ENCODE peak calls at places on chromosomes 2 and 18, in six cellular contexts. One of them, this sample, is unnamed.

GRCh38 chr2:72927619-72928537 is 10.6 kb downstream of the EMX1 start:
- DNase-seq in mesendoderm: no peak
- DNase-seq in H1: no peak
- DNase-seq in IMR-90: no peak
- DNase-seq in H9: peak
- DNase-seq in mesenchymal stem cell: no peak
- DNase-seq in this sample: no peak

GRCh38 chr2:157497603-157498314 is 53.9 kb upstream of the CYTIP start:
- DNase-seq in mesendoderm: peak
- DNase-seq in H1: no peak
- DNase-seq in IMR-90: peak
- DNase-seq in H9: no peak
- DNase-seq in mesenchymal stem cell: peak
- DNase-seq in this sample: peak

GRCh38 chr2:16773080-16773713 is 107.6 kb upstream of the CYRIA start:
- DNase-seq in mesendoderm: peak
- DNase-seq in H1: peak
- DNase-seq in IMR-90: peak
- DNase-seq in H9: peak
- DNase-seq in mesenchymal stem cell: peak
- DNase-seq in this sample: peak

GRCh38 chr18:60019463-60019840 is 119.7 kb downstream of the PMAIP1 start:
- DNase-seq in mesendoderm: peak
- DNase-seq in H1: no peak
- DNase-seq in IMR-90: peak
- DNase-seq in H9: no peak
- DNase-seq in mesenchymal stem cell: peak
- DNase-seq in this sample: no peak

GRCh38 chr2:118846667-118847446 is 591 bp downstream of the EN1 start:
- DNase-seq in mesendoderm: peak
- DNase-seq in H1: peak
- DNase-seq in IMR-90: no peak
- DNase-seq in H9: peak
- DNase-seq in mesenchymal stem cell: no peak
- DNase-seq in this sample: peak

GRCh38 chr2:37389395-37389794 is 45.0 kb downstream of the QPCT start:
- DNase-seq in mesendoderm: no peak
- DNase-seq in H1: peak
- DNase-seq in IMR-90: no peak
- DNase-seq in H9: no peak
- DNase-seq in mesenchymal stem cell: no peak
- DNase-seq in this sample: no peak

GRCh38 chr2:227206406-227206805 is 42.0 kb downstream of the COL4A3 start:
- DNase-seq in mesendoderm: peak
- DNase-seq in H1: no peak
- DNase-seq in IMR-90: no peak
- DNase-seq in H9: no peak
- DNase-seq in mesenchymal stem cell: no peak
- DNase-seq in this sample: no peak

GRCh38 chr2:157261199-157261782 is 3.8 kb downstream of the GALNT5 start:
- DNase-seq in mesendoderm: peak
- DNase-seq in H1: no peak
- DNase-seq in IMR-90: peak
- DNase-seq in H9: no peak
- DNase-seq in mesenchymal stem cell: peak
- DNase-seq in this sample: no peak

GRCh38 chr2:77649856-77650255 is 127.7 kb upstream of the LRRTM4 start:
- DNase-seq in mesendoderm: peak
- DNase-seq in H1: no peak
- DNase-seq in IMR-90: no peak
- DNase-seq in H9: no peak
- DNase-seq in mesenchymal stem cell: no peak
- DNase-seq in this sample: no peak

GRCh38 chr2:238060096-238060541 is 682 bp upstream of the SCLY start:
- DNase-seq in mesendoderm: peak
- DNase-seq in H1: no peak
- DNase-seq in IMR-90: peak
- DNase-seq in H9: no peak
- DNase-seq in mesenchymal stem cell: no peak
- DNase-seq in this sample: no peak

GRCh38 chr2:16662440-16662839 is 3.2 kb downstream of the CYRIA start:
- DNase-seq in mesendoderm: no peak
- DNase-seq in H1: no peak
- DNase-seq in IMR-90: peak
- DNase-seq in H9: no peak
- DNase-seq in mesenchymal stem cell: peak
- DNase-seq in this sample: no peak

GRCh38 chr2:235937092-235937491 is 231.1 kb downstream of the GBX2 start:
- DNase-seq in mesendoderm: no peak
- DNase-seq in H1: no peak
- DNase-seq in IMR-90: no peak
- DNase-seq in H9: peak
- DNase-seq in mesenchymal stem cell: no peak
- DNase-seq in this sample: no peak

GRCh38 chr2:17303054-17303453 is 215.2 kb downstream of the RAD51AP2 start:
- DNase-seq in mesendoderm: no peak
- DNase-seq in H1: no peak
- DNase-seq in IMR-90: peak
- DNase-seq in H9: no peak
- DNase-seq in mesenchymal stem cell: peak
- DNase-seq in this sample: no peak

GRCh38 chr2:88755836-88756235 is 64.4 kb downstream of the RPIA start:
- DNase-seq in mesendoderm: no peak
- DNase-seq in H1: no peak
- DNase-seq in IMR-90: no peak
- DNase-seq in H9: no peak
- DNase-seq in mesenchymal stem cell: no peak
- DNase-seq in this sample: no peak

GRCh38 chr2:144607899-144608477 is 88.1 kb upstream of the ZEB2 start:
- DNase-seq in mesendoderm: no peak
- DNase-seq in H1: no peak
- DNase-seq in IMR-90: peak
- DNase-seq in H9: no peak
- DNase-seq in mesenchymal stem cell: no peak
- DNase-seq in this sample: no peak

GRCh38 chr2:119753041-119753929 is 6.4 kb upstream of the PTPN4 start:
- DNase-seq in mesendoderm: peak
- DNase-seq in H1: peak
- DNase-seq in IMR-90: peak
- DNase-seq in H9: no peak
- DNase-seq in mesenchymal stem cell: peak
- DNase-seq in this sample: no peak

GRCh38 chr18:79300382-79300781 is 95.3 kb upstream of the NFATC1 start:
- DNase-seq in mesendoderm: no peak
- DNase-seq in H1: no peak
- DNase-seq in IMR-90: no peak
- DNase-seq in H9: no peak
- DNase-seq in mesenchymal stem cell: no peak
- DNase-seq in this sample: no peak

GRCh38 chr2:168500516-168500915 is 44.4 kb downstream of the CERS6 start:
- DNase-seq in mesendoderm: peak
- DNase-seq in H1: no peak
- DNase-seq in IMR-90: no peak
- DNase-seq in H9: no peak
- DNase-seq in mesenchymal stem cell: no peak
- DNase-seq in this sample: no peak

GRCh38 chr2:30447149-30448045 is at the start of gene LCLAT1:
- DNase-seq in mesendoderm: peak
- DNase-seq in H1: peak
- DNase-seq in IMR-90: peak
- DNase-seq in H9: peak
- DNase-seq in mesenchymal stem cell: peak
- DNase-seq in this sample: peak

GRCh38 chr2:102768892-102769291 is 7.1 kb downstream of the TMEM182 start:
- DNase-seq in mesendoderm: no peak
- DNase-seq in H1: no peak
- DNase-seq in IMR-90: no peak
- DNase-seq in H9: no peak
- DNase-seq in mesenchymal stem cell: no peak
- DNase-seq in this sample: no peak

GRCh38 chr2:104120144-104120543 is 733.8 kb upstream of the POU3F3 start:
- DNase-seq in mesendoderm: no peak
- DNase-seq in H1: no peak
- DNase-seq in IMR-90: no peak
- DNase-seq in H9: no peak
- DNase-seq in mesenchymal stem cell: no peak
- DNase-seq in this sample: no peak

GRCh38 chr2:200021449-200022114 is 66.2 kb downstream of the MAIP1 start:
- DNase-seq in mesendoderm: no peak
- DNase-seq in H1: no peak
- DNase-seq in IMR-90: no peak
- DNase-seq in H9: no peak
- DNase-seq in mesenchymal stem cell: no peak
- DNase-seq in this sample: no peak

GRCh38 chr2:65424391-65424790 is 8.0 kb downstream of the SPRED2 start:
- DNase-seq in mesendoderm: no peak
- DNase-seq in H1: no peak
- DNase-seq in IMR-90: no peak
- DNase-seq in H9: no peak
- DNase-seq in mesenchymal stem cell: no peak
- DNase-seq in this sample: no peak

GRCh38 chr2:10062931-10063365 is 17.3 kb downstream of the CYS1 start:
- DNase-seq in mesendoderm: no peak
- DNase-seq in H1: no peak
- DNase-seq in IMR-90: no peak
- DNase-seq in H9: no peak
- DNase-seq in mesenchymal stem cell: no peak
- DNase-seq in this sample: no peak

GRCh38 chr2:64737547-64737946 is 83.8 kb upstream of the SERTAD2 start:
- DNase-seq in mesendoderm: no peak
- DNase-seq in H1: no peak
- DNase-seq in IMR-90: peak
- DNase-seq in H9: no peak
- DNase-seq in mesenchymal stem cell: peak
- DNase-seq in this sample: no peak

GRCh38 chr2:151775057-151775740 is 40.9 kb upstream of the NEB start:
- DNase-seq in mesendoderm: no peak
- DNase-seq in H1: no peak
- DNase-seq in IMR-90: peak
- DNase-seq in H9: no peak
- DNase-seq in mesenchymal stem cell: peak
- DNase-seq in this sample: no peak

GRCh38 chr18:78934003-78934402 is 45.6 kb upstream of the SALL3 start:
- DNase-seq in mesendoderm: no peak
- DNase-seq in H1: no peak
- DNase-seq in IMR-90: no peak
- DNase-seq in H9: no peak
- DNase-seq in mesenchymal stem cell: no peak
- DNase-seq in this sample: no peak

GRCh38 chr18:63969965-63970802 is at the start of gene SERPINB8:
- DNase-seq in mesendoderm: peak
- DNase-seq in H1: peak
- DNase-seq in IMR-90: peak
- DNase-seq in H9: peak
- DNase-seq in mesenchymal stem cell: peak
- DNase-seq in this sample: peak
- H3K4ac ChIP-seq in mesendoderm: peak
- H3K4ac ChIP-seq in H1: no peak
- H3K4ac ChIP-seq in IMR-90: peak
- H3K4ac ChIP-seq in H9: no peak
- H3K4ac ChIP-seq in mesenchymal stem cell: peak
- H3K4ac ChIP-seq in this sample: peak

DNA sequence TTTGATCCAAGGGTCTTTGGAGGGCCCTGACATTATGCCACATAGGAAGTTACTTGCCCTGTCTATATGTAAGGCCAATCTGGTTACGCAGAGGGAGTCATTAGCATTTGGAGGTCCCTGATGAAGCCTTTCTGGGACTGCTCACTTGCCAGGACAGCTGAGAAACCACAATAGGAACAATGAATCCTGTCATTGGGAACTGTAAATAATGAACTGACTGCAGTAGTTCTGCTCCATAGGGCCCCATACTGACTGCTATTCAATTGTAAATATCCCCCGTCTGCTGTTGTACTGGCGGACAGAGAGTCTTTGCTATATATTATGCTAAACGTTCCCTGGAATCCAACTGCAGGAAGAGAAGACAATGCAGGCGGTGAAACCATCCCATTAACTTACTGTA is 149.4 kb upstream of the DCC start:
- DNase-seq in mesendoderm: no peak
- DNase-seq in H1: no peak
- DNase-seq in IMR-90: no peak
- DNase-seq in H9: no peak
- DNase-seq in mesenchymal stem cell: no peak
- DNase-seq in this sample: no peak
- H2BK15ac ChIP-seq in mesendoderm: no peak
- H2BK15ac ChIP-seq in H1: no peak
- H2BK15ac ChIP-seq in IMR-90: no peak
- H2BK15ac ChIP-seq in H9: no peak
- H2BK15ac ChIP-seq in mesenchymal stem cell: no peak
- H2BK15ac ChIP-seq in this sample: no peak

DNA sequence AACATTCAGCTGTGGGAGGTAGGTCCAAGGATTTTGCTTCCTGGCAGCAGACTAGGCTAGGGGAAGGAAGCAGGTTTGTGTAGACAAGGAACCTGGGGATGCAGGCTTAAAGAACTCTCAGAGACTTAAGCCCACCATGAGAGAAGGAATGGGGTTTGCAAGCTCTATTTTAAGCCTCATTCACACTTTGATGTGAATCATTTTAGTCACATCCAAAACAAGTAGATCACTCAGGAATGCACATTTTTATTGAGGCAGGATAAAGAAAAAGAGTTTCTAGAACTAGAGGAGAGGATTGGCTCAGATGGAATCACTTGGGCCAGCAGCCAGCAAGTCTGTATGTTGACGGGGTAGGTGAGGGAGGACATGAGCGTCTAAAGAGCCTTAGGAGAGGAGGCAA is 3.3 kb upstream of the NAPG start:
- DNase-seq in mesendoderm: no peak
- DNase-seq in H1: no peak
- DNase-seq in IMR-90: no peak
- DNase-seq in H9: no peak
- DNase-seq in mesenchymal stem cell: no peak
- DNase-seq in this sample: no peak
- H2BK5ac ChIP-seq in mesendoderm: no peak
- H2BK5ac ChIP-seq in H1: no peak
- H2BK5ac ChIP-seq in IMR-90: no peak
- H2BK5ac ChIP-seq in H9: no peak
- H2BK5ac ChIP-seq in mesenchymal stem cell: no peak
- H2BK5ac ChIP-seq in this sample: no peak

GRCh38 chr2:39411186-39411944 is 25.7 kb downstream of the MAP4K3 start:
- DNase-seq in mesendoderm: peak
- DNase-seq in H1: no peak
- DNase-seq in IMR-90: peak
- DNase-seq in H9: no peak
- DNase-seq in mesenchymal stem cell: peak
- DNase-seq in this sample: no peak
- H3K4ac ChIP-seq in mesendoderm: no peak
- H3K4ac ChIP-seq in H1: no peak
- H3K4ac ChIP-seq in IMR-90: peak
- H3K4ac ChIP-seq in H9: no peak
- H3K4ac ChIP-seq in mesenchymal stem cell: no peak
- H3K4ac ChIP-seq in this sample: no peak

GRCh38 chr2:172448544-172449267 is 21.3 kb downstream of the ITGA6 start:
- DNase-seq in mesendoderm: no peak
- DNase-seq in H1: no peak
- DNase-seq in IMR-90: no peak
- DNase-seq in H9: peak
- DNase-seq in mesenchymal stem cell: no peak
- DNase-seq in this sample: no peak
- H2BK15ac ChIP-seq in mesendoderm: no peak
- H2BK15ac ChIP-seq in H1: no peak
- H2BK15ac ChIP-seq in IMR-90: no peak
- H2BK15ac ChIP-seq in H9: no peak
- H2BK15ac ChIP-seq in mesenchymal stem cell: no peak
- H2BK15ac ChIP-seq in this sample: no peak